ENCODE peak calls at places on chromosomes 3 and 15, in six cellular contexts. Z is GM12878, T is adrenal gland, P is cardiac muscle cell, G is RWPE2, K is tibial nerve. M is an unnamed sample.

GRCh38 chr3:66038726-66039589 is at the start of gene MAGI1:
- DNase-seq in K (peak; percentile 67), T (peak; percentile 94), G (peak; percentile 93), P (peak; percentile 97), Z (no peak), M (peak; percentile 92)

GRCh38 chr3:21641959-21642358 is 109.1 kb downstream of the ZNF385D start:
- DNase-seq in Z (no peak), T (no peak), P (no peak), K (no peak), G (no peak), M (no peak)

GRCh38 chr3:62601238-62601856 is 228.0 kb upstream of the FEZF2 start:
- DNase-seq in Z (no peak), K (no peak), P (no peak), G (no peak), T (no peak), M (peak; percentile 85)

GRCh38 chr3:116201032-116201690 is 244.1 kb downstream of the LSAMP start:
- DNase-seq in G (no peak), K (no peak), P (no peak), Z (no peak), T (no peak), M (no peak)

GRCh38 chr15:58066042-58066867 is 744 bp upstream of the ALDH1A2 start:
- DNase-seq in K (peak; percentile 25), P (peak; percentile 82), T (peak; percentile 47), G (peak; percentile 75), Z (no peak), M (peak; percentile 6)

GRCh38 chr3:54294214-54294613 is 171.9 kb downstream of the CACNA2D3 start:
- DNase-seq in Z (no peak), P (no peak), G (no peak), K (no peak), T (no peak), M (no peak)

GRCh38 chr3:14177580-14178246 is 688 bp downstream of the XPC start:
- DNase-seq in P (no peak), K (no peak), T (no peak), Z (no peak), G (no peak), M (peak; percentile 27)

GRCh38 chr15:65906396-65906795 is 37.1 kb downstream of the RAB11A start:
- DNase-seq in Z (no peak), K (no peak), T (no peak), P (no peak), G (no peak), M (no peak)

GRCh38 chr3:79086514-79086913 is 681.3 kb downstream of the ROBO1 start:
- DNase-seq in Z (no peak), K (no peak), G (no peak), T (peak; percentile 30), P (peak; percentile 74), M (peak; percentile 65)

GRCh38 chr15:88419830-88420229 is 47.4 kb downstream of the MRPL46 start:
- DNase-seq in P (no peak), G (no peak), Z (no peak), K (no peak), T (no peak), M (no peak)

GRCh38 chr15:93708721-93709120 is 522.6 kb upstream of the MCTP2 start:
- DNase-seq in P (no peak), Z (no peak), K (no peak), T (no peak), G (no peak), M (no peak)

GRCh38 chr3:73204841-73205240 is 143.4 kb downstream of the EBLN2 start:
- DNase-seq in P (no peak), Z (no peak), K (no peak), T (no peak), G (no peak), M (no peak)

GRCh38 chr15:31352911-31353811 is 26.5 kb downstream of the KLF13 start:
- DNase-seq in T (peak; percentile 85), P (peak; percentile 90), G (no peak), K (no peak), Z (peak; percentile 83), M (peak; percentile 62)

GRCh38 chr3:99175276-99175801 is 273.8 kb upstream of the DCBLD2 start:
- DNase-seq in P (no peak), K (no peak), T (no peak), G (no peak), Z (no peak), M (no peak)

GRCh38 chr3:196992461-196993065 is 23.9 kb upstream of the PIGZ start:
- DNase-seq in Z (no peak), G (no peak), T (no peak), P (no peak), K (no peak), M (no peak)

GRCh38 chr3:187736418-187736871 is 8.8 kb downstream of the BCL6 start:
- DNase-seq in T (peak; percentile 69), G (no peak), P (no peak), Z (no peak), K (no peak), M (peak; percentile 45)
- H3K4me3 ChIP-seq in T (no peak overlapping the region), G (no peak overlapping the region), P (no peak overlapping the region), Z (no peak overlapping the region), K (peak overlapping the region; percentile 45), M (no peak overlapping the region)

GRCh38 chr3:48157950-48158376 is 30.3 kb downstream of the CDC25A start:
- DNase-seq in P (peak; percentile 78), K (peak; percentile 37), T (peak; percentile 66), Z (no peak), G (no peak), M (peak; percentile 48)
- TF ChIP-seq CTCF in P (peak; percentile 93), K (peak; percentile 52), T (peak; percentile 60), Z (peak; percentile 46), G (peak; percentile 48), M (peak; percentile 89)

GRCh38 chr3:52408466-52408865 is 36.4 kb downstream of the SEMA3G start:
- DNase-seq in G (peak; percentile 14), Z (no peak), T (peak; percentile 54), P (no peak), K (no peak), M (no peak)
- H3K27ac ChIP-seq in G (peak overlapping the region; percentile 94), Z (no peak overlapping the region), T (no peak overlapping the region), P (no peak overlapping the region), K (no peak overlapping the region), M (no peak overlapping the region)

GRCh38 chr15:99487337-99487730 is 78.5 kb upstream of the MEF2A start:
- DNase-seq in T (no peak), Z (no peak), G (no peak), P (no peak), K (no peak), M (no peak)

GRCh38 chr15:99485153-99485947 is 80.4 kb upstream of the MEF2A start:
- DNase-seq in K (no peak), G (no peak), T (no peak), P (no peak), Z (no peak), M (no peak)

GRCh38 chr15:99485992-99486370 is 79.8 kb upstream of the MEF2A start:
- DNase-seq in Z (no peak), P (no peak), K (no peak), T (no peak), G (no peak), M (no peak)

GRCh38 chr15:99482993-99483392 is 82.8 kb upstream of the MEF2A start:
- DNase-seq in Z (no peak), T (no peak), P (no peak), G (no peak), K (no peak), M (no peak)

GRCh38 chr15:99486371-99487336 is 79.1 kb upstream of the MEF2A start:
- DNase-seq in K (peak; percentile 36), Z (no peak), P (peak; percentile 51), T (peak; percentile 82), G (no peak), M (no peak)
- H3K4me3 ChIP-seq in K (peak overlapping the region; percentile 31), Z (no peak overlapping the region), P (no peak overlapping the region), T (peak overlapping the region; percentile 15), G (no peak overlapping the region), M (peak overlapping the region; percentile 53)

GRCh38 chr3:31562525-31562924 is 29.8 kb downstream of the STT3B start:
- DNase-seq in T (no peak), G (peak; percentile 45), Z (no peak), P (peak; percentile 51), K (no peak), M (no peak)
- TF ChIP-seq CTCF in T (no peak), G (no peak), Z (no peak), P (no peak), K (no peak), M (peak; percentile 10)

M was measured in brain microvascular endothelial cell.